ENCODE peak calls at places on chromosomes 1 and 21, in six cellular contexts. U, V, J, G, F and W are unnamed samples.

GRCh38 chr1:204205486-204205885 is 8.3 kb downstream of the GOLT1A start:
- DNase-seq in J (no peak), G (no peak), U (no peak), F (no peak), V (no peak), W (no peak)

GRCh38 chr1:30856260-30856790 is 52.2 kb downstream of the SDC3 start:
- DNase-seq in J (no peak), G (no peak), F (no peak), U (no peak), V (no peak), W (peak)

GRCh38 chr1:248924696-248925532 is 18.9 kb downstream of the PGBD2 start:
- DNase-seq in G (peak), F (peak), V (peak), J (peak), U (peak), W (peak)

GRCh38 chr21:42392731-42393442 is 3.0 kb downstream of the TMPRSS3 start:
- DNase-seq in J (no peak), F (peak), U (peak), V (no peak), G (no peak), W (no peak)

GRCh38 chr1:183206538-183207117 is 20.6 kb downstream of the LAMC2 start:
- DNase-seq in V (no peak), F (no peak), U (no peak), G (no peak), J (no peak), W (no peak)

GRCh38 chr1:157968503-157968902 is 24.9 kb upstream of the KIRREL1 start:
- DNase-seq in U (no peak), F (no peak), G (peak), V (peak), J (no peak), W (no peak)

GRCh38 chr1:38858833-38859560 is 575 bp downstream of the RRAGC start:
- DNase-seq in J (peak), V (peak), F (no peak), G (peak), U (peak), W (peak)

GRCh38 chr1:99737016-99737415 is 29.4 kb downstream of the FRRS1 start:
- DNase-seq in V (peak), U (peak), F (no peak), G (peak), J (peak), W (peak)

GRCh38 chr1:18641005-18641941 is 10.6 kb downstream of the PAX7 start:
- DNase-seq in G (no peak), J (no peak), V (no peak), U (no peak), F (no peak), W (peak)

GRCh38 chr21:35072557-35072956 is 23.5 kb upstream of the RUNX1 start:
- DNase-seq in V (no peak), G (no peak), U (no peak), F (no peak), J (no peak), W (no peak)

GRCh38 chr1:244448279-244449036 is 3.3 kb downstream of the ADSS2 start:
- DNase-seq in V (no peak), G (peak), J (no peak), F (no peak), U (no peak), W (no peak)

GRCh38 chr1:38919075-38919474 is 22.6 kb downstream of the RHBDL2 start:
- DNase-seq in U (peak), V (no peak), G (no peak), F (no peak), J (peak), W (no peak)

GRCh38 chr1:66400660-66401059 is 133.3 kb upstream of the SGIP1 start:
- DNase-seq in G (no peak), J (no peak), V (no peak), F (no peak), U (no peak), W (no peak)

GRCh38 chr21:39184050-39184980 is 1.1 kb upstream of the PSMG1 start:
- DNase-seq in J (peak), U (no peak), F (no peak), G (no peak), V (no peak), W (no peak)

GRCh38 chr1:65225179-65225578 is 77.2 kb downstream of the AK4 start:
- DNase-seq in U (no peak), G (no peak), V (no peak), F (no peak), J (no peak), W (no peak)

GRCh38 chr1:54378157-54378883 is 27.9 kb downstream of the SSBP3 start:
- DNase-seq in U (no peak), F (no peak), V (no peak), G (no peak), J (no peak), W (no peak)

GRCh38 chr1:187443939-187444338 is 615.2 kb downstream of the PLA2G4A start:
- DNase-seq in V (no peak), F (no peak), G (no peak), U (no peak), J (no peak), W (no peak)

GRCh38 chr21:45541221-45542039 is 810 bp downstream of the SLC19A1 start:
- DNase-seq in F (no peak), V (peak), J (peak), G (peak), U (no peak), W (peak)

GRCh38 chr1:63261736-63262142 is 60.6 kb upstream of the FOXD3 start:
- DNase-seq in U (peak), G (no peak), V (no peak), F (no peak), J (peak), W (no peak)

GRCh38 chr1:179083031-179083345 is 1.1 kb downstream of the TOR3A start:
- DNase-seq in V (no peak), F (no peak), J (no peak), G (peak), U (no peak), W (no peak)

GRCh38 chr21:33760641-33761103 is 118.4 kb downstream of the ITSN1 start:
- DNase-seq in V (no peak), F (no peak), J (no peak), U (no peak), G (peak), W (no peak)

DNA sequence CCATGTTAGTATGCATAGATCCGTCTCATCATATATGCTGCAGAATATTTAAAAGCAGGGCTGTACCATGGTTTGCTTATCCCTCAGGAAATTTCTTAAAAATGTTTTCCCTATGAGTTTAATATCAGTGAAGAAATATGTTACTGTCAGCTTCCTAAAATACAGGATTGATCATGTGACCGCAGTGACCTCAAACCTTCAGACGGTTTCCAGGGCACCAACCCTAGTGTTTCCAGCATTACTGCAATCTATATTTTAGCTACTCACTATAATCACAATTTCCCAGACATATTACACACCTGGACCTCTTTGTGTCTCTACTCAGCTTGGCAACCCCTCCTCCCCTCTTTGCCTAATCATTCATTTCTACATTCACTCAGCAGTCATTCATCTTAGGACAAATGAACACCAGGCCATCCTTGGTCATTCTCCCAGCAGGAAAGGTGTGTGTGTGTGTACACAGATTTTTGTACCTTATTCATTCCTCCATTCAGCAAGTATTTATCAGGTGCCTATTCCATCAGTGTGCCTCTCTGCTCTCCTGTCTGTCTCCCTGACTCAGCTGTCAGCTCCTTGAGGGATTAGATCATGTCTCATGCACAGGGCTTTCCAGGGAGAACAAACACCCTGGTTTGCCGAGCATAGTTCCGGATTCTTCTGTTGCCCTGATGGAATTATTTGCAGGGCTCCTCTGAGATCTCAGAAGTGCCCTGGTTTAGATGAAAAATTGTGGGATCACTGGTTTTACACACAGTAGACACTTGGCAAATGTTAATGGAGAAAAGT is 7.8 kb upstream of the SDHB start:
- DNase-seq in V (no peak), U (no peak), F (no peak), G (no peak), J (no peak), W (no peak)
- TF ChIP-seq BHLHE40 in V (no peak), U (no peak), F (no peak), G (no peak), J (no peak), W (no peak)

DNA sequence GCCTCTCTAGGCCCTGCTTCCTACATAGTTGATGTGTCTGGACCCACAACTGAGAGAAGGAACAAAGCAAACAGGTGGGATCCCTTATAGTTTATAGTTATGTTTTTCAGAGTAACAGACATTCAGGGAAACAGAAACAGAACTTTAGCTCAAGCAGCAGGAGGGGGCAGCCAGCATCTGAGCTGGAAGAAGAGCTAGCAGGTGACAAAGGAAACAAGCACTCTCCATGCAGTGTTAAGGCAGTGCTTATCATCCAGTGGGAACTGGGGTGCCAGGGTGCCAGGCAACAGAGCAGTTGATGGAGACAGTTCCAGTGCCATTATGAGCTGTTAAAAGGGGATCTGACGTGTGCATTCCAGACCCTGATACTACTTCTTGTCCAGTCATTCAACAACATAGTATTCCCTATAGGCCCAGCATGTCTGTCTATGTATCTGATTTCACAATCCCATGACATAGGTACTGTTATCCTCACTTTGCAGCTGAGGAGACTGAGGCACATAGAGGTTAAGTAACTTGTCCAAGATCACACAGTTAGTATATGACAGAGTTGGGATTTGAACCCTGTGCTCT is 13.5 kb downstream of the HIVEP3 start:
- DNase-seq in U (no peak), F (no peak), G (no peak), V (no peak), J (no peak), W (no peak)
- TF ChIP-seq BHLHE40 in U (no peak), F (no peak), G (no peak), V (no peak), J (no peak), W (no peak)

DNA sequence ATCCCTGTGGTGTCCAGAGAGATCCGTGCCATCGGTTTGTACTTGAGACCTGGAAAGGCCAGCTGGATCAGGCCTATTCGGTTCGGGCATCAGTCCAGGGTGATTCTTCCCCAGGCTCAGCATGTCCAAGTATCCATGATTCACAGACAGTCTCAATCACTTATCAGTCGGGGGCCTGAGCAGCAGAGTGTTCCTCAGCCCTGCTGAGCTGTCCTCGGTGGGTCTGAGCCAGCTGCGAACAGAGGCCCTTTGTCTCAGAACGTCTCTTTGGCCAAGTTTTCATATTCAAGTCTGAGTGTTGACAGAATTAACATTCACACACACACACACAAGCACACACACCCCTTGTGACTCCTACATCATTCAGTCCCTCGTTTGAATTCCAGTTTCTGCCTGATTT is 33.4 kb upstream of the OSBPL9 start:
- DNase-seq in G (peak), V (no peak), F (no peak), J (peak), U (peak), W (no peak)
- TF ChIP-seq BHLHE40 in G (no peak), V (no peak), F (no peak), J (no peak), U (no peak), W (no peak)

DNA sequence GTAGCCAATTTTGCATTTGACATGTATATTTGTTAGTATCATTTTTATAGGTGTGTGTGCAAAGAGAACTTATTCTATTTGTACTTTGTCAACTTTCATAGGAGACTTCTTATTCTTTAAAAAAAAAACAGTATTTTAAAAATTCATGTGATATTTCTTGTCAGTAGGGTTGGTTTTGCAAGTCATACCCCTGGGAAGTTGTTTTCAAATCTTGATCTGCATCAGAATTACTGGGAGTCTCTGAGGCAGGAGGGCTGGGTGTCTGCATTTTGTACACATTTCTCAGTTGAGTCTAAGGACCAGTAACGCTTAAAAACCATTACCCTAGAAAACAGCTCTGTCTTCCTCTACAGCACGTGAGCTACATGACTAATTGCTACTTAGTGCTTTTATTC is 76.0 kb upstream of the CTTNBP2NL start:
- DNase-seq in U (no peak), V (no peak), J (no peak), G (no peak), F (no peak), W (no peak)
- TF ChIP-seq BHLHE40 in U (no peak), V (no peak), J (peak), G (no peak), F (peak), W (no peak)